ENCODE peak calls at places on chromosomes 6 and 20, in seven cellular contexts. One of them, this sample, is unnamed. For H3K4me1, the result is how much of the 10 kb centered on the place peaks cover.

GRCh38 chr20:3436864-3437574 is 29.6 kb upstream of the DNAAF9 start:
- DNase-seq in upper lobe of right lung: no peak
- DNase-seq in right cardiac atrium: no peak
- DNase-seq in IMR-90: no peak
- DNase-seq in tibial nerve: no peak
- DNase-seq in suprapubic skin: no peak
- DNase-seq in CD8-positive, alpha-beta memory T cell: no peak
- DNase-seq in this sample: no peak

GRCh38 chr6:151179321-151179720 is 60.4 kb upstream of the AKAP12 start:
- DNase-seq in suprapubic skin: no peak
- DNase-seq in right cardiac atrium: no peak
- DNase-seq in tibial nerve: peak
- DNase-seq in upper lobe of right lung: no peak
- DNase-seq in CD8-positive, alpha-beta memory T cell: no peak
- DNase-seq in IMR-90: peak
- DNase-seq in this sample: no peak

GRCh38 chr20:36407196-36407733 is 101.1 kb downstream of the DLGAP4 start:
- DNase-seq in upper lobe of right lung: no peak
- DNase-seq in right cardiac atrium: no peak
- DNase-seq in IMR-90: peak
- DNase-seq in suprapubic skin: no peak
- DNase-seq in tibial nerve: no peak
- DNase-seq in CD8-positive, alpha-beta memory T cell: no peak
- DNase-seq in this sample: no peak

GRCh38 chr6:23661549-23661948 is 464.5 kb upstream of the NRSN1 start:
- DNase-seq in CD8-positive, alpha-beta memory T cell: no peak
- DNase-seq in upper lobe of right lung: no peak
- DNase-seq in right cardiac atrium: no peak
- DNase-seq in suprapubic skin: no peak
- DNase-seq in tibial nerve: no peak
- DNase-seq in IMR-90: no peak
- DNase-seq in this sample: no peak

GRCh38 chr20:53859684-53860083 is 210.7 kb downstream of the BCAS1 start:
- DNase-seq in right cardiac atrium: peak
- DNase-seq in IMR-90: no peak
- DNase-seq in suprapubic skin: no peak
- DNase-seq in upper lobe of right lung: no peak
- DNase-seq in CD8-positive, alpha-beta memory T cell: no peak
- DNase-seq in tibial nerve: no peak
- DNase-seq in this sample: no peak

GRCh38 chr6:47047479-47048411 is 5.6 kb upstream of the ADGRF1 start:
- DNase-seq in suprapubic skin: no peak
- DNase-seq in IMR-90: peak
- DNase-seq in right cardiac atrium: peak
- DNase-seq in CD8-positive, alpha-beta memory T cell: no peak
- DNase-seq in upper lobe of right lung: no peak
- DNase-seq in tibial nerve: peak
- DNase-seq in this sample: peak

GRCh38 chr6:119241124-119241491 is 108.5 kb downstream of the MAN1A1 start:
- DNase-seq in CD8-positive, alpha-beta memory T cell: no peak
- DNase-seq in suprapubic skin: no peak
- DNase-seq in right cardiac atrium: no peak
- DNase-seq in IMR-90: peak
- DNase-seq in tibial nerve: no peak
- DNase-seq in upper lobe of right lung: no peak
- DNase-seq in this sample: no peak

GRCh38 chr20:47054945-47055344 is 160.3 kb downstream of the EYA2 start:
- DNase-seq in right cardiac atrium: no peak
- DNase-seq in IMR-90: no peak
- DNase-seq in suprapubic skin: no peak
- DNase-seq in tibial nerve: no peak
- DNase-seq in upper lobe of right lung: no peak
- DNase-seq in CD8-positive, alpha-beta memory T cell: no peak
- DNase-seq in this sample: no peak

GRCh38 chr6:132936641-132937040 is 122.3 kb downstream of the RPS12 start:
- DNase-seq in upper lobe of right lung: no peak
- DNase-seq in CD8-positive, alpha-beta memory T cell: no peak
- DNase-seq in IMR-90: no peak
- DNase-seq in tibial nerve: no peak
- DNase-seq in suprapubic skin: no peak
- DNase-seq in right cardiac atrium: no peak
- DNase-seq in this sample: no peak

GRCh38 chr20:60057123-60057865 is 99.1 kb downstream of the CDH26 start:
- DNase-seq in tibial nerve: peak
- DNase-seq in suprapubic skin: no peak
- DNase-seq in CD8-positive, alpha-beta memory T cell: peak
- DNase-seq in IMR-90: peak
- DNase-seq in right cardiac atrium: peak
- DNase-seq in upper lobe of right lung: no peak
- DNase-seq in this sample: peak

GRCh38 chr6:39681566-39682250 is 43.5 kb downstream of the KIF6 start:
- DNase-seq in IMR-90: peak
- DNase-seq in suprapubic skin: no peak
- DNase-seq in right cardiac atrium: no peak
- DNase-seq in CD8-positive, alpha-beta memory T cell: no peak
- DNase-seq in tibial nerve: no peak
- DNase-seq in upper lobe of right lung: no peak
- DNase-seq in this sample: no peak

GRCh38 chr20:17969884-17970409 is 1.1 kb downstream of the MGME1 start:
- DNase-seq in CD8-positive, alpha-beta memory T cell: peak
- DNase-seq in upper lobe of right lung: no peak
- DNase-seq in IMR-90: peak
- DNase-seq in tibial nerve: peak
- DNase-seq in suprapubic skin: no peak
- DNase-seq in right cardiac atrium: peak
- DNase-seq in this sample: no peak

DNA sequence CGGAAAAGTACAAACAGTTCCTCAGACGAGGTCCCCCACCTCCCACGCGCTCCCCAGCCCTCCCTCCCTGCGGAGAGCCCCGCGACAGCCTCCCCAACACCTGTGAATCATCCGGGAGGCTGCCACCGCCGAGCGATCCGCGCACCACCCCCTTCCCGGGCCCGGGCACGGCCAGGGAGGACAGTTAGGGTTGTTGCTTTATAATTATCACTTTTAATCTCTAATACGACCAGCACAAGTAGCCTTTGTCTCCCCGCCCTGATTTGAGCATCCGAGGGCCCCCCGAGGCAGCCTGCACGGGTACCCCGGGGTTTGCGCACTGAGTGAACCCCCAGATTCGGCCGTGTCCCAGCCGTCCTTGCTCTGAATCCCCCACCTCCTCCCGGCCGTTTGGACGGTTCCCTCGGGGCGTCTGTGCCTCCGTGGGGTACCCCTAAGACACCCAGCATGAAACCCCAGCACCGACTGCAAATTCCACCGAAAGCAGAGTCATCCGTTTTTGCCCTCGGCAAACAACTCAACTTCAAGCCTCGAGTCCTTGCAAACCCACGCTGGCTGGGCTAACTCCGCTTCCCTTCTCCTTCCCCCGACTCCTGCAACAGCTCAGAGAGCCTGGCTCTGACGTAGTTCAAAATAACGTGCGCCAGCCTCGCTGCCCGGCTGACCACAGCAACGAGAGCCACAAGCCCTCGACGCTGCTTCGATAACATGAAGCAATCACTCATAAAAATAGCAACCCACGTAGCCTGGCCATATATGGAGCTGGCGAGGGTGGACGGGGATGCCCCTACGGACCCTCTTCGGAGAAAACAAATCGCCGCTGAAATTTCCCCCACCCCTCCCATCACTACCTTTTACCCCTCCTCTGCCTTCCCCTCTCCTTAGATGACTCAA is 866 bp upstream of the SNAP25 start:
- DNase-seq in CD8-positive, alpha-beta memory T cell: no peak
- DNase-seq in suprapubic skin: no peak
- DNase-seq in upper lobe of right lung: no peak
- DNase-seq in IMR-90: peak
- DNase-seq in right cardiac atrium: peak
- DNase-seq in tibial nerve: no peak
- DNase-seq in this sample: no peak
- H3K4me1 ChIP-seq in CD8-positive, alpha-beta memory T cell: under half
- H3K4me1 ChIP-seq in suprapubic skin: under half
- H3K4me1 ChIP-seq in upper lobe of right lung: under half
- H3K4me1 ChIP-seq in IMR-90: under half
- H3K4me1 ChIP-seq in right cardiac atrium: under half
- H3K4me1 ChIP-seq in tibial nerve: under half
- H3K4me1 ChIP-seq in this sample: under half

DNA sequence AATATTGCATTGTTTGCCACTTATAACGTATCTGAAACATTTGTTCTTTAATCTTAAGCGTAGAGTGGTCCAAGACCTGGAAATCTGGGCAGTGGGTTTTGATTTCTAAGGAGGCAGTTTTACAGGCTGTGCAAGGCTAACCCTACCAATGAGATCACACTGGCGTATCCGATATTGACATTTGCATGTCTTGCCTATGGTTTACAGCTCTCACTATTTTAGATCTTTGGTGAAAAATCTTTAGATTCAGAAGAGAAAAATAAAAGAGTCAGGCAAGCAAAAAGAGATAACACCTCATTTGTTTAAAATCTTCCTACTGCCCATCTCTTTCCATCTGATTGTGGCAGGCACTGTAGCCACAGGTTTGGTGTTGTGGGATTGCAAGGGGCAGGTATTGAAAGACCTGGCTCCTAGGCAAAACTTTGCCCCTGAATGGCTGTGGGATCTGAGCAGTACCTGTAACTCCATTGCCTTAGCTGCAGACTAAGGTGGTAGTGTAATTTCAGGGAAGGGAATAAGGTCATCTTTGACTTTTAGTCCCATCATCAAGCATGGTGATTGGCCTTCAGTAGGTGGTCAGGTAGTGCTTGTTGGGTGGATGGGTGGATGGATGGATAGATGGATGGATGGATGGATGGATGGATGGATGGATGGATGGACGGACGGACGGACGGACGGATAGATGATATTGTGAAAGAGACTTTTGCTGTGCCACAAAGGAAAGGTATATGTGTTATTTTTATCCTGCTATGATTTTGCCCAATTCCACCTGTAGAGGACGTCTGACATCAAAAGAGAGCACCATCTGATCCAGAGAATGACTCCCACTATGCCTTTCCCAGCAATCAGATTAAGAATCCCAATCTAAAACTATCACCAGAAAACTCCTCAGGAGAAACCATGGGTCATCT is 1.9 kb downstream of the TNFAIP3 start:
- DNase-seq in IMR-90: no peak
- DNase-seq in right cardiac atrium: no peak
- DNase-seq in upper lobe of right lung: no peak
- DNase-seq in CD8-positive, alpha-beta memory T cell: no peak
- DNase-seq in tibial nerve: no peak
- DNase-seq in suprapubic skin: no peak
- DNase-seq in this sample: no peak
- H3K4me1 ChIP-seq in IMR-90: under half
- H3K4me1 ChIP-seq in right cardiac atrium: under half
- H3K4me1 ChIP-seq in upper lobe of right lung: half or more
- H3K4me1 ChIP-seq in CD8-positive, alpha-beta memory T cell: half or more
- H3K4me1 ChIP-seq in tibial nerve: under half
- H3K4me1 ChIP-seq in suprapubic skin: half or more
- H3K4me1 ChIP-seq in this sample: under half

GRCh38 chr6:163195721-163196691 is 218.5 kb upstream of the QKI start:
- DNase-seq in tibial nerve: no peak
- DNase-seq in IMR-90: no peak
- DNase-seq in CD8-positive, alpha-beta memory T cell: no peak
- DNase-seq in suprapubic skin: no peak
- DNase-seq in upper lobe of right lung: no peak
- DNase-seq in right cardiac atrium: no peak
- DNase-seq in this sample: no peak

GRCh38 chr6:163199371-163199770 is 215.1 kb upstream of the QKI start:
- DNase-seq in suprapubic skin: no peak
- DNase-seq in right cardiac atrium: no peak
- DNase-seq in IMR-90: no peak
- DNase-seq in CD8-positive, alpha-beta memory T cell: no peak
- DNase-seq in upper lobe of right lung: no peak
- DNase-seq in tibial nerve: no peak
- DNase-seq in this sample: no peak

GRCh38 chr6:163200299-163201093 is 214.0 kb upstream of the QKI start:
- DNase-seq in upper lobe of right lung: no peak
- DNase-seq in suprapubic skin: no peak
- DNase-seq in CD8-positive, alpha-beta memory T cell: no peak
- DNase-seq in tibial nerve: no peak
- DNase-seq in IMR-90: no peak
- DNase-seq in right cardiac atrium: no peak
- DNase-seq in this sample: no peak

GRCh38 chr6:163197839-163198238 is 216.7 kb upstream of the QKI start:
- DNase-seq in tibial nerve: no peak
- DNase-seq in upper lobe of right lung: no peak
- DNase-seq in IMR-90: no peak
- DNase-seq in CD8-positive, alpha-beta memory T cell: no peak
- DNase-seq in suprapubic skin: no peak
- DNase-seq in right cardiac atrium: no peak
- DNase-seq in this sample: no peak

DNA sequence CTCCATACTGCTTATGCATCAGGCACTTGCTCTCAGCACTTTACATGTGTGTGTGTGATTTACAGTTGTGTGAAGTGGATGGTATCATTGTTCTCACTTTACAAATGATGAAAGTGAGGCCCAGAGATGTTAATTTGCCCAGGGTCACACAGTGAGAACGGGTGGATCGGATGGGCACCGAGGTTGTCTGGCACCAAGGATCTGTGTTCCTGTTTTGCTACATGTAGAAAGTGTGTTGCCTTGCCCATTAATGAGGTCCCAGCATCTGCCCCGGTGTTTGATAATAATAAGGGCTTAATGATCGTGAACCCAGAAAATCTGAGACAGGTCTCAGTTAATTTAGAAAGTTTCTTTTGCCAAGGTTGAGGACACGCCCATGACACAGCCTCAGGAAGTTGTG is 216.1 kb upstream of the QKI start:
- DNase-seq in tibial nerve: no peak
- DNase-seq in upper lobe of right lung: no peak
- DNase-seq in right cardiac atrium: no peak
- DNase-seq in suprapubic skin: no peak
- DNase-seq in IMR-90: no peak
- DNase-seq in CD8-positive, alpha-beta memory T cell: no peak
- DNase-seq in this sample: no peak
- H3K4me1 ChIP-seq in tibial nerve: under half
- H3K4me1 ChIP-seq in upper lobe of right lung: under half
- H3K4me1 ChIP-seq in right cardiac atrium: under half
- H3K4me1 ChIP-seq in suprapubic skin: under half
- H3K4me1 ChIP-seq in IMR-90: under half
- H3K4me1 ChIP-seq in CD8-positive, alpha-beta memory T cell: under half
- H3K4me1 ChIP-seq in this sample: under half

GRCh38 chr6:33696076-33696475 is 15.4 kb downstream of the UQCC2 start:
- DNase-seq in CD8-positive, alpha-beta memory T cell: no peak
- DNase-seq in tibial nerve: no peak
- DNase-seq in right cardiac atrium: no peak
- DNase-seq in suprapubic skin: no peak
- DNase-seq in IMR-90: no peak
- DNase-seq in upper lobe of right lung: no peak
- DNase-seq in this sample: no peak

GRCh38 chr6:33695451-33695855 is 16.0 kb downstream of the UQCC2 start:
- DNase-seq in tibial nerve: no peak
- DNase-seq in IMR-90: no peak
- DNase-seq in suprapubic skin: peak
- DNase-seq in CD8-positive, alpha-beta memory T cell: no peak
- DNase-seq in right cardiac atrium: no peak
- DNase-seq in upper lobe of right lung: no peak
- DNase-seq in this sample: no peak

GRCh38 chr6:33697845-33698244 is 13.7 kb downstream of the UQCC2 start:
- DNase-seq in right cardiac atrium: no peak
- DNase-seq in upper lobe of right lung: no peak
- DNase-seq in tibial nerve: no peak
- DNase-seq in CD8-positive, alpha-beta memory T cell: no peak
- DNase-seq in IMR-90: no peak
- DNase-seq in suprapubic skin: no peak
- DNase-seq in this sample: no peak

GRCh38 chr6:33698494-33698893 is 13.0 kb downstream of the UQCC2 start:
- DNase-seq in suprapubic skin: peak
- DNase-seq in upper lobe of right lung: peak
- DNase-seq in CD8-positive, alpha-beta memory T cell: no peak
- DNase-seq in right cardiac atrium: no peak
- DNase-seq in tibial nerve: no peak
- DNase-seq in IMR-90: no peak
- DNase-seq in this sample: no peak

GRCh38 chr6:33696538-33697518 is 14.7 kb downstream of the UQCC2 start:
- DNase-seq in right cardiac atrium: peak
- DNase-seq in CD8-positive, alpha-beta memory T cell: no peak
- DNase-seq in upper lobe of right lung: no peak
- DNase-seq in IMR-90: peak
- DNase-seq in suprapubic skin: peak
- DNase-seq in tibial nerve: no peak
- DNase-seq in this sample: no peak
- H3K4me1 ChIP-seq in right cardiac atrium: under half
- H3K4me1 ChIP-seq in CD8-positive, alpha-beta memory T cell: half or more
- H3K4me1 ChIP-seq in upper lobe of right lung: half or more
- H3K4me1 ChIP-seq in IMR-90: under half
- H3K4me1 ChIP-seq in suprapubic skin: half or more
- H3K4me1 ChIP-seq in tibial nerve: half or more
- H3K4me1 ChIP-seq in this sample: under half

This sample was measured in NT2/D1.